ENCODE peak calls at places on chromosome 22, in five cellular contexts. K is activated T-cell treated with anti-CD3 and anti-CD28 coated beads for 1 hour; V is MV-4-11; Y is naive thymus-derived CD8-positive, alpha-beta T cell; J is choroid plexus epithelial cell. P is an unnamed sample.

GRCh38 chr22:42608481-42609361 is 6.0 kb downstream of the POLDIP3 start:
- DNase-seq in K (no peak), V (no peak), Y (no peak), J (peak; percentile 85), P (no peak)

GRCh38 chr22:28129319-28129962 is 210.4 kb upstream of the PITPNB start:
- DNase-seq in K (no peak), V (no peak), Y (no peak), J (no peak), P (no peak)

GRCh38 chr22:26357813-26358212 is 71.2 kb upstream of the ASPHD2 start:
- DNase-seq in K (no peak), V (no peak), Y (no peak), J (no peak), P (no peak)

GRCh38 chr22:46043816-46044717 is 67.1 kb upstream of the WNT7B start:
- DNase-seq in K (no peak), V (no peak), Y (no peak), J (peak; percentile 35), P (no peak)

GRCh38 chr22:46432164-46433068 is 96.9 kb downstream of the TRMU start:
- DNase-seq in K (peak; percentile 14), V (peak; percentile 5), Y (peak; percentile 71), J (peak; percentile 13), P (no peak)

GRCh38 chr22:24175160-24175808 is 6.0 kb upstream of the SUSD2 start:
- DNase-seq in K (peak; percentile 63), V (peak; percentile 23), Y (peak; percentile 81), J (peak; percentile 84), P (peak; percentile 4)

GRCh38 chr22:23233746-23234408 is 53.6 kb downstream of the BCR start:
- DNase-seq in K (no peak), V (peak; percentile 20), Y (no peak), J (peak; percentile 46), P (no peak)

GRCh38 chr22:30210235-30210831 is 36.2 kb downstream of the LIF start:
- DNase-seq in K (no peak), V (no peak), Y (no peak), J (peak; percentile 66), P (no peak)

GRCh38 chr22:23256138-23256932 is 76.0 kb downstream of the BCR start:
- DNase-seq in K (no peak), V (no peak), Y (no peak), J (no peak), P (no peak)

GRCh38 chr22:42313804-42314581 is 43.5 kb upstream of the TCF20 start:
- DNase-seq in K (peak; percentile 30), V (peak; percentile 61), Y (peak; percentile 74), J (peak; percentile 46), P (peak; percentile 7)

GRCh38 chr22:22099833-22100812 is 117.5 kb upstream of the TOP3B start:
- DNase-seq in K (no peak), V (no peak), Y (no peak), J (peak; percentile 49), P (no peak)

GRCh38 chr22:19723990-19724827 is 870 bp downstream of the GP1BB start:
- DNase-seq in K (no peak), V (no peak), Y (no peak), J (peak; percentile 42), P (no peak)

GRCh38 chr22:28582806-28583205 is 96.8 kb downstream of the TTC28 start:
- DNase-seq in K (no peak), V (no peak), Y (no peak), J (peak; percentile 73), P (no peak)

GRCh38 chr22:20994128-20994901 is 7.6 kb downstream of the THAP7 start:
- DNase-seq in K (no peak), V (no peak), Y (peak; percentile 43), J (no peak), P (no peak)

GRCh38 chr22:27918351-27919221 is 470 bp downstream of the PITPNB start:
- DNase-seq in K (peak; percentile 18), V (peak; percentile 4), Y (peak; percentile 64), J (peak; percentile 53), P (no peak)

GRCh38 chr22:27982106-27982505 is 63.0 kb upstream of the PITPNB start:
- DNase-seq in K (no peak), V (no peak), Y (no peak), J (no peak), P (no peak)

GRCh38 chr22:43346521-43346929 is 3.4 kb upstream of the SCUBE1 start:
- DNase-seq in K (peak; percentile 62), V (peak; percentile 56), Y (peak; percentile 76), J (peak; percentile 33), P (peak; percentile 60)

P was measured in GF-D8.